ENCODE peak calls at places on chromosomes 6 and 20, in six cellular contexts. L is HepG2, R is GM12878, D is HCT116, M is K562, G is H1. H is an unnamed sample. For H3K36me3, the result is how much of the 10 kb centered on the place peaks cover.

GRCh38 chr6:123888779-123889513 is 85.3 kb downstream of the NKAIN2 start:
- DNase-seq in D (no peak), R (no peak), M (no peak), L (no peak), G (no peak), H (no peak)

GRCh38 chr6:158758941-158759479 is 60.2 kb downstream of the EZR start:
- DNase-seq in G (no peak), D (no peak), M (no peak), L (no peak), R (no peak), H (no peak)

GRCh38 chr20:13395232-13395631 is 174.2 kb downstream of the ISM1 start:
- DNase-seq in R (no peak), L (no peak), G (no peak), M (no peak), D (no peak), H (no peak)

GRCh38 chr6:160088774-160089533 is 32.7 kb upstream of the SLC22A1 start:
- DNase-seq in M (no peak), D (no peak), L (no peak), R (no peak), G (no peak), H (no peak)

GRCh38 chr6:19983374-19983773 is 146.2 kb downstream of the ID4 start:
- DNase-seq in G (no peak), L (no peak), R (no peak), D (no peak), M (no peak), H (no peak)

GRCh38 chr20:15823718-15824117 is 749.5 kb downstream of the KIF16B start:
- DNase-seq in L (no peak), M (no peak), D (no peak), R (no peak), G (no peak), H (no peak)

GRCh38 chr6:106702451-106703110 is 73.2 kb downstream of the QRSL1 start:
- DNase-seq in L (peak), D (no peak), G (no peak), R (peak), M (no peak), H (no peak)

GRCh38 chr6:45439459-45439858 is 61.7 kb upstream of the SUPT3H start:
- DNase-seq in G (no peak), M (no peak), D (no peak), R (no peak), L (no peak), H (no peak)

GRCh38 chr20:20009784-20010253 is 7.3 kb upstream of the NAA20 start:
- DNase-seq in R (no peak), M (no peak), D (no peak), L (peak), G (no peak), H (no peak)

GRCh38 chr6:31308050-31308844 is 36.4 kb upstream of the HLA-C start:
- DNase-seq in L (no peak), M (peak), D (no peak), R (no peak), G (peak), H (peak)

GRCh38 chr6:722077-722524 is 29.2 kb upstream of the EXOC2 start:
- DNase-seq in M (peak), D (peak), G (no peak), L (peak), R (no peak), H (peak)

GRCh38 chr6:12595161-12595792 is 121.3 kb upstream of the PHACTR1 start:
- DNase-seq in R (no peak), G (no peak), M (no peak), L (no peak), D (no peak), H (no peak)

GRCh38 chr6:52109073-52109635 is 21.7 kb upstream of the PKHD1 start:
- DNase-seq in G (no peak), M (no peak), D (no peak), L (no peak), R (no peak), H (no peak)

GRCh38 chr6:137290601-137291261 is 71.5 kb upstream of the IFNGR1 start:
- DNase-seq in M (no peak), G (no peak), R (no peak), D (no peak), L (no peak), H (no peak)

GRCh38 chr6:84119277-84119676 is 85.7 kb downstream of the MRAP2 start:
- DNase-seq in R (no peak), L (no peak), G (no peak), D (no peak), M (no peak), H (no peak)

GRCh38 chr6:112946051-112946450 is 598.9 kb downstream of the RFPL4B start:
- DNase-seq in R (no peak), G (no peak), D (no peak), L (no peak), M (no peak), H (no peak)

GRCh38 chr6:163010145-163010544 is 282.4 kb downstream of the PACRG start:
- DNase-seq in M (no peak), L (no peak), R (no peak), D (no peak), G (no peak), H (no peak)

GRCh38 chr20:19522080-19522801 is 235.8 kb upstream of the RIN2 start:
- DNase-seq in R (no peak), D (no peak), M (no peak), L (no peak), G (no peak), H (no peak)

GRCh38 chr6:168774381-168774780 is 333.4 kb downstream of the SMOC2 start:
- DNase-seq in D (no peak), G (no peak), L (no peak), R (no peak), M (no peak), H (no peak)

GRCh38 chr6:33320315-33321181 is 3.0 kb upstream of the ZBTB22 start:
- DNase-seq in G (no peak), M (peak), D (no peak), L (no peak), R (no peak), H (no peak)

GRCh38 chr20:2468581-2469407 is 1.8 kb downstream of the SNRPB start:
- DNase-seq in M (no peak), L (no peak), R (no peak), D (no peak), G (no peak), H (no peak)

GRCh38 chr6:7673063-7673536 is 52.8 kb upstream of the BMP6 start:
- DNase-seq in R (no peak), D (peak), M (peak), G (peak), L (no peak), H (peak)

GRCh38 chr6:40582892-40583291 is 4.3 kb downstream of the LRFN2 start:
- DNase-seq in G (no peak), L (no peak), R (no peak), M (no peak), D (no peak), H (no peak)

GRCh38 chr20:46484954-46485353 is 28.4 kb downstream of the ZNF334 start:
- DNase-seq in R (no peak), D (no peak), G (no peak), M (no peak), L (no peak), H (no peak)

GRCh38 chr6:97074785-97075184 is 150.3 kb downstream of the KLHL32 start:
- DNase-seq in R (no peak), M (no peak), L (no peak), D (no peak), G (no peak), H (no peak)

GRCh38 chr20:35329435-35330139 is 37.4 kb upstream of the FAM83C start:
- DNase-seq in D (no peak), L (peak), G (no peak), R (no peak), M (peak), H (peak)

GRCh38 chr20:50693001-50693400 is 1.7 kb upstream of the RIPOR3 start:
- DNase-seq in L (no peak), G (no peak), M (no peak), R (no peak), D (no peak), H (no peak)

GRCh38 chr6:1789092-1789491 is 179.4 kb downstream of the FOXC1 start:
- DNase-seq in G (no peak), L (no peak), M (peak), R (no peak), D (no peak), H (no peak)

GRCh38 chr20:48875914-48876240 is 45.6 kb upstream of the ARFGEF2 start:
- DNase-seq in L (no peak), M (peak), D (no peak), G (no peak), R (no peak), H (no peak)

GRCh38 chr6:166530211-166531045 is 56.0 kb downstream of the RAMACL start:
- DNase-seq in D (peak), L (no peak), G (no peak), M (no peak), R (no peak), H (no peak)

DNA sequence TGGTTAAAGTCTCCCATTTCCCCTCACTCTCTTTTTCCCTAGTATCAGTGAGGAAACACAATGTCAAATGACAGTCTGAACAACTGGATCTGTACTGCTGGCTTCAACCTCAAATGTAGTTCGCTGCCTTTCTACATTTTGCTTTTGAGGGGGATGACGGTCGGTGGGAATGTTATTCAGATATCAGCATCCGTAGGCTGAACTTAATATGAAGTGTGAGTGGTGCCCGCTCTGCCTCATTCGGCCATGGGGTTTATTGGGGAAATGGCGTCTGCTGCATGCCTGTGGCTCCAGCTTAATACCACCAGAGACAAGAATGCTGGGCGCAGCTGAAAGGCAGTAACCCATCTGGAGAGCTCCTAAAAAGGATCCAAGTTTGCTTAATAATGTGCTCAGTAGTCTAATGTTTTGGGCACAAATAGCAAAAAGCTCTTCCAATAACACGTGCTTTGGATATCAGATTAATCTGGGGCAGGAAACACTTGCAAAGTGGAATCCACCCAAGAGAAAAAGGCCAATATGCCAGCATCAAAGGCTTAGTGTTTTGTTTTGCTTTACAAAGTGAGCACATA is 273.0 kb upstream of the TAB2 start:
- DNase-seq in D (no peak), R (no peak), G (no peak), L (no peak), M (no peak), H (no peak)
- TF ChIP-seq YY1 in D (no peak), R (no peak), G (no peak), L (no peak), M (no peak), H (no peak)

GRCh38 chr6:132666118-132666517 is 7.1 kb upstream of the TAAR1 start:
- DNase-seq in R (no peak), G (no peak), D (no peak), M (no peak), L (no peak), H (no peak)
- TF ChIP-seq ZNF274 in R (no peak), G (no peak), D (no peak), M (no peak), L (no peak), H (no peak)

GRCh38 chr6:36094238-36094637 is 36.1 kb upstream of the MAPK13 start:
- DNase-seq in L (no peak), G (no peak), R (no peak), D (no peak), M (no peak), H (no peak)
- H3K36me3 ChIP-seq in L (under half), G (under half), R (under half), D (under half), M (under half), H (under half)

GRCh38 chr20:31933698-31934097 is 18.1 kb downstream of the PDRG1 start:
- DNase-seq in G (no peak), R (no peak), M (no peak), D (no peak), L (no peak), H (no peak)
- TF ChIP-seq YY1 in G (no peak), R (no peak), M (no peak), D (no peak), L (no peak), H (no peak)

GRCh38 chr6:142171351-142171750 is 24.3 kb downstream of the VTA1 start:
- DNase-seq in R (no peak), G (no peak), D (no peak), L (no peak), M (no peak), H (no peak)
- TF ChIP-seq ZNF274 in R (no peak), G (no peak), D (no peak), L (no peak), M (no peak), H (no peak)

GRCh38 chr20:17636523-17637412 is 45.3 kb downstream of the RRBP1 start:
- DNase-seq in D (no peak), G (no peak), R (no peak), M (no peak), L (no peak), H (no peak)
- H3K36me3 ChIP-seq in D (under half), G (under half), R (under half), M (under half), L (half or more), H (half or more)

GRCh38 chr6:46736913-46737312 is 1.7 kb upstream of the PLA2G7 start:
- DNase-seq in L (no peak), G (no peak), R (no peak), M (no peak), D (no peak), H (no peak)

GRCh38 chr6:46735720-46736031 is 501 bp upstream of the PLA2G7 start:
- DNase-seq in L (no peak), R (no peak), D (no peak), G (no peak), M (no peak), H (no peak)

GRCh38 chr6:46734867-46735719 is at the start of gene PLA2G7:
- DNase-seq in M (no peak), D (no peak), L (no peak), G (no peak), R (no peak), H (no peak)

GRCh38 chr6:46730918-46731461 is 4.2 kb downstream of the PLA2G7 start:
- DNase-seq in D (no peak), L (no peak), M (no peak), G (no peak), R (no peak), H (no peak)

DNA sequence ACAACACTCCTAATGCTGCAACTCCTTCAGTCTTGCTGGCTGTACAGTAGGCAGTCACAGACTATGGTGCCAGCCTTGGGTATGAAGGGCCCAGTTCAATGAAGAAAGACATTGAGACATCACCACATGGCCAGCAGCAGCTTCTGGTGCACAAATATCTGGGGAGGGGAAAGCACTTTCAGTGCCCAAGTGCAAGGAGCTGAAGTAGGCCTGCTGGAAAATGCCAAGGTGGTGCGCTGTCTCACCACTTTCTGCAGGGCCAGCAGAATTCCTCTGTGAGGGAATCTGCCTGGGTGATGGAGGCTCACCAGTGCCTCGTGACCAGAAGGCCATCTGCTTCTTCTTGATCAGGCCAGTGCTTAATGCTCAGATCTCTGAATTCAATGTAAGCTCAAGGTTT is 1.8 kb downstream of the PLA2G7 start:
- DNase-seq in R (no peak), G (no peak), D (no peak), M (no peak), L (no peak), H (no peak)
- TF ChIP-seq YY1 in R (no peak), G (no peak), D (no peak), M (no peak), L (no peak), H (no peak)

GRCh38 chr6:101711518-101711917 is 318.0 kb downstream of the GRIK2 start:
- DNase-seq in M (no peak), G (no peak), D (no peak), L (no peak), R (no peak), H (no peak)
- TF ChIP-seq ZNF274 in M (no peak), G (no peak), D (no peak), L (no peak), R (no peak), H (no peak)